ENCODE peak calls at places on chromosomes 11 and 22, in eight cellular contexts. Z is adrenal gland; Q is foreskin keratinocyte; W is pancreas; H is CD4-positive, alpha-beta memory T cell; K is ascending aorta; P is body of pancreas; U is Karpas-422. B is an unnamed sample.

GRCh38 chr22:30893434-30894370 is 74.9 kb downstream of the MORC2 start:
- DNase-seq in P (no peak), K (no peak), U (no peak), Z (peak; percentile 55), H (peak; percentile 7), W (no peak), Q (no peak), B (no peak)

GRCh38 chr11:66192181-66192888 is 76.1 kb upstream of the RAB1B start:
- DNase-seq in P (no peak), Z (no peak), U (no peak), W (no peak), Q (no peak), H (no peak), K (no peak), B (no peak)

GRCh38 chr11:2775083-2775625 is 75.4 kb upstream of the KCNQ1OT1 start:
- DNase-seq in W (peak; percentile 61), P (peak; percentile 9), Z (peak; percentile 53), U (no peak), Q (no peak), K (no peak), H (peak; percentile 10), B (peak; percentile 21)

GRCh38 chr11:130001491-130002351 is 914 bp downstream of the PRDM10 start:
- DNase-seq in W (peak; percentile 85), P (no peak), U (peak; percentile 58), K (no peak), Q (peak; percentile 33), Z (peak; percentile 56), H (peak; percentile 48), B (peak; percentile 30)

GRCh38 chr11:19237813-19238212 is 2.9 kb downstream of the E2F8 start:
- DNase-seq in U (no peak), K (no peak), P (no peak), W (no peak), Z (no peak), Q (no peak), H (no peak), B (no peak)

GRCh38 chr11:110818032-110818687 is 105.9 kb upstream of the ARHGAP20 start:
- DNase-seq in H (no peak), K (no peak), P (no peak), U (no peak), Z (no peak), W (no peak), Q (peak; percentile 78), B (no peak)

GRCh38 chr22:35425971-35426800 is 26.2 kb downstream of the MCM5 start:
- DNase-seq in W (no peak), Q (peak; percentile 51), P (no peak), Z (no peak), K (no peak), H (no peak), U (no peak), B (no peak)

GRCh38 chr22:36641902-36642640 is 61.5 kb downstream of the CACNG2 start:
- DNase-seq in Z (no peak), H (no peak), K (no peak), W (no peak), Q (peak; percentile 82), U (no peak), P (no peak), B (no peak)

GRCh38 chr11:122937978-122938377 is 43.7 kb downstream of the BSX start:
- DNase-seq in P (no peak), Z (no peak), K (no peak), H (no peak), W (no peak), Q (no peak), U (no peak), B (no peak)

GRCh38 chr22:49760630-49761571 is 66.8 kb downstream of the BRD1 start:
- DNase-seq in U (no peak), K (no peak), Z (peak; percentile 27), P (no peak), Q (no peak), W (no peak), H (no peak), B (no peak)

GRCh38 chr11:105734422-105734821 is 124.5 kb downstream of the GRIA4 start:
- DNase-seq in K (no peak), P (no peak), W (no peak), H (no peak), Q (no peak), Z (no peak), U (no peak), B (no peak)

GRCh38 chr22:42074153-42074750 is at the start of gene PHETA2:
- DNase-seq in P (peak; percentile 58), Q (peak; percentile 4), K (no peak), W (peak; percentile 87), H (peak; percentile 44), U (no peak), Z (peak; percentile 57), B (peak; percentile 57)

GRCh38 chr22:42072606-42073330 is 1.3 kb upstream of the PHETA2 start:
- DNase-seq in U (no peak), K (no peak), Z (peak; percentile 58), H (no peak), W (no peak), P (no peak), Q (no peak), B (no peak)

GRCh38 chr22:42075277-42075676 is 1.2 kb downstream of the PHETA2 start:
- DNase-seq in U (no peak), Q (no peak), W (no peak), K (no peak), H (no peak), P (no peak), Z (peak; percentile 50), B (no peak)

GRCh38 chr22:42073568-42074152 is 388 bp upstream of the PHETA2 start:
- DNase-seq in P (no peak), Q (no peak), K (no peak), H (no peak), Z (peak; percentile 51), U (no peak), W (peak; percentile 65), B (no peak)

GRCh38 chr22:42074846-42075245 is 798 bp downstream of the PHETA2 start:
- DNase-seq in W (no peak), K (no peak), P (no peak), Z (peak; percentile 48), H (no peak), Q (no peak), U (no peak), B (no peak)
- H3K4me1 ChIP-seq in W (peaks cover 26% of the 10 kb centered on the region), K (peaks cover 38% of the 10 kb centered on the region), P (peaks cover 56% of the 10 kb centered on the region), Z (peaks cover 34% of the 10 kb centered on the region), H (peaks cover 45% of the 10 kb centered on the region), Q (peaks cover 5% of the 10 kb centered on the region), U (peaks cover 27% of the 10 kb centered on the region), B (peaks cover 7% of the 10 kb centered on the region)

DNA sequence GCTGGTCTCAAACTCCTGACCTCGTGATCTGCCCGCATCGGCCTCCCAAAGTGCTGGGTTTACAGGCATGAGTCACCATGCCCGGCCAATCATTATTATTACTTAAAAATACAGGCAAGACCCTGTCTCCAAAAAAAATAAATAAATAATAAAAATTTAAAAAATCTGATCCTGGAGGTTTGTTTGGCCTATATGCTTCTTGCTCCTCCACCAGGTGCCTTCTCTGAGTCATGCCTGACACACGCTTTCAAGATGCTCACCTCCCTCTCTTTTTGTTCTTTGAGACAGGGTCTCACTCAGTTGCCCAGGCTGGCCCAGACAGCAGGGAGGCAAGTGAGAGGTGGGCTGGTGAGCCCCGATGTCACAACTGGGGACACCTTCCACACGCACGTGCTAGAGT is 13.5 kb downstream of the ZC3H7B start:
- DNase-seq in P (no peak), H (no peak), Q (peak; percentile 51), K (no peak), U (no peak), W (no peak), Z (no peak), B (no peak)
- H3K4me1 ChIP-seq in P (no peaks in the 10 kb centered on the region), H (no peaks in the 10 kb centered on the region), Q (peaks cover 3% of the 10 kb centered on the region), K (no peaks in the 10 kb centered on the region), U (no peaks in the 10 kb centered on the region), W (no peaks in the 10 kb centered on the region), Z (no peaks in the 10 kb centered on the region), B (no peaks in the 10 kb centered on the region)

DNA sequence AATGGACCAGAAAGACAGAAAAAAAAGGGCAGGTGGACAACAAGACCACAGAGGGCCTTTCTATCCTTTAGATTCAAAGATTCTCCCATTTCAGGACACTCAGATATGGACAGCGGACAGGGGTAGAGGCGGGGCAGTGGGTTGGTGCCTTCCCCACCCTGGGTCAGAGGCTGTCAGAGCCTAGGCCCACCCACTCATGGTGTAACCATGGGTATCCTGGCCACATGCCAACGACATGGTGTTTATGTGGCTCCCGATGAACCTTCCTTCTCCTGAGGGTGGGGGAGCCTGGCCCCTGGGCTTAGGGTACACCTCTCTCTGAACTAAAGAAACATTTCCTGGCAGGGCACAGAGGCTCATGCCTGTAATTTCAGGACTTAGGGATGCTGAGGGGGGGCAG is 14.3 kb upstream of the P2RY2 start:
- DNase-seq in Q (no peak), U (no peak), W (no peak), P (no peak), H (no peak), Z (no peak), K (no peak), B (no peak)
- H3K4me1 ChIP-seq in Q (peaks cover 5% of the 10 kb centered on the region), U (no peaks in the 10 kb centered on the region), W (no peaks in the 10 kb centered on the region), P (peaks cover 1% of the 10 kb centered on the region), H (no peaks in the 10 kb centered on the region), Z (peaks cover 5% of the 10 kb centered on the region), K (no peaks in the 10 kb centered on the region), B (no peaks in the 10 kb centered on the region)

GRCh38 chr22:46099740-46100139 is 50.6 kb upstream of the PPARA start:
- DNase-seq in Z (no peak), U (no peak), H (no peak), W (no peak), K (no peak), Q (no peak), P (no peak), B (no peak)

GRCh38 chr22:46096706-46097230 is 53.6 kb upstream of the PPARA start:
- DNase-seq in H (no peak), K (no peak), U (no peak), Z (no peak), W (peak; percentile 72), Q (no peak), P (no peak), B (no peak)

GRCh38 chr22:46097268-46097900 is 52.9 kb upstream of the PPARA start:
- DNase-seq in Q (no peak), H (no peak), Z (no peak), P (no peak), K (no peak), U (no peak), W (peak; percentile 12), B (no peak)

GRCh38 chr22:46100401-46101105 is 49.8 kb upstream of the PPARA start:
- DNase-seq in H (no peak), Z (no peak), U (no peak), P (no peak), K (no peak), Q (no peak), W (peak; percentile 71), B (no peak)

DNA sequence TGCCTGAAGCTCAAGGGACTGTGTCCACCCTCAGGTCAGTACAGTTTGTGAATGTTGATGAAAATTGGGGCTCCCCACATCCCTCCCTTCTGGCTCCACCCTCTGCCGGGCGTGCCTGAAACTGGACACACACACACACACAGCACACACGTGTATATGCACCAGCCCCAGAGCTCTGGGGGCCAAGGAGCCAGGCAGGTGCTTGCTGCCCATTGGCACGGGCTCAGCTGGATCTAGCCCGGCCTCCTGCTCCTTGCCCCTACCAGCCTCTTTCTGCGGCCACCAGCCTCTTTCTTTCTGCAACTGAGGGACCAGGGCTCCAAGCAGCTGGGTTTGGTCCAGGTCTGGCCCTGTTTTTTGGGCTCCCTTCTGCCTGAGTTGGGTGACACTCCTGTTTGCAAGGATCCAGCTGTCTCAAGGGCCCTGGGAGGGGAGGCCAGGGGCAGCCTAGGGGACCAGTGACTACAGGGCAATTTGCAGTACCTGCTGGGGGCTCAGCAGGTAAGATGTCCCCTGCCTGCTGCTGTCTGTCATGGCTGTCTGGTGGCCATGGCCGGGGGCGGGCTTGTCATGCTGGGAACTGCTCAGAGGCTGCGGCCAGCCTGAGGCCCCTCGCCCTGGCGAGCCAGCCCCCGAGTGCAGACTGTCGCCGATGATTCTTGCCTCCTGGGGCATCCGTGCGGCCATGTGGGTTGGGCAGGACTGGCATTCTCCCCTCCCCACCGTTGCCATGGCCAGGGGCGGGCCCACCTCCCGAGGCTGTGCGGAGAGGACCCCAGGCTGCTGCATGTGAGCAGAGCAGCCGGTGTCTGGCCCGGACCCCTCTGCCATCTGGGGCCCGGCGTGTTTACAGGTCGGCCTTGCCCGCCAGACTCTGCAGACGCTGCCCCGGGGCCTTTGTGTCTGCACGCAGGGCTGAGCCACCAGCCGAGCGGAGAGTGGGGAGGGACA is 51.5 kb upstream of the PPARA start:
- DNase-seq in Z (no peak), H (no peak), K (no peak), P (no peak), Q (no peak), U (no peak), W (peak; percentile 80), B (no peak)
- H3K4me1 ChIP-seq in Z (peaks cover 69% of the 10 kb centered on the region), H (no peaks in the 10 kb centered on the region), K (peaks cover 66% of the 10 kb centered on the region), P (peaks cover 92% of the 10 kb centered on the region), Q (no peaks in the 10 kb centered on the region), U (no peaks in the 10 kb centered on the region), W (peaks cover 34% of the 10 kb centered on the region), B (peaks cover 50% of the 10 kb centered on the region)